ENCODE peak calls at places on chromosomes 12 and 14, in nine cellular contexts. J is adrenal gland; C is activated gamma-delta T cell treated with Interleukin-2 at 50 U/mL for 16 hours; M is dorsolateral prefrontal cortex; D is stimulated activated CD4-positive, alpha-beta T cell treated with anti-CD3 and anti-CD28 coated beads, TNF-alpha, amount 100 ng/mL, for 1 hour; K is cardiac muscle cell; V is COR-L47; F is body of pancreas; Z is iris pigment epithelial cell. N is an unnamed sample.

GRCh38 chr12:13948631-13949030 is 32.8 kb downstream of the GRIN2B start:
- DNase-seq in J (no peak), C (no peak), M (no peak), D (no peak), K (no peak), V (no peak), F (no peak), Z (no peak), N (no peak)

GRCh38 chr14:61460853-61461611 is 139.7 kb downstream of the PRKCH start:
- DNase-seq in J (no peak), C (peak; percentile 43), M (no peak), D (no peak), K (peak; percentile 54), V (peak; percentile 5), F (peak; percentile 21), Z (peak; percentile 45), N (no peak)

GRCh38 chr14:96176811-96177211 is 27.8 kb upstream of the BDKRB2 start:
- DNase-seq in J (no peak), C (no peak), M (no peak), D (no peak), K (no peak), V (no peak), F (no peak), Z (peak; percentile 72), N (no peak)

GRCh38 chr12:6829532-6830220 is 1.5 kb downstream of the P3H3 start:
- DNase-seq in J (no peak), C (no peak), M (no peak), D (no peak), K (peak; percentile 54), V (no peak), F (no peak), Z (no peak), N (peak; percentile 64)

GRCh38 chr12:64351265-64351664 is 39.3 kb downstream of the C12orf56 start:
- DNase-seq in J (no peak), C (no peak), M (no peak), D (no peak), K (no peak), V (no peak), F (no peak), Z (no peak), N (no peak)

GRCh38 chr12:31518680-31519227 is 72.2 kb downstream of the DENND5B start:
- DNase-seq in J (peak; percentile 79), C (no peak), M (no peak), D (no peak), K (peak; percentile 44), V (peak; percentile 69), F (peak; percentile 12), Z (peak; percentile 99), N (no peak)

GRCh38 chr14:102085503-102085902 is 1.3 kb downstream of the HSP90AA1 start:
- DNase-seq in J (no peak), C (no peak), M (peak; percentile 8), D (no peak), K (no peak), V (peak; percentile 40), F (no peak), Z (no peak), N (no peak)

GRCh38 chr14:105078294-105078693 is 13.1 kb upstream of the GPR132 start:
- DNase-seq in J (no peak), C (no peak), M (no peak), D (no peak), K (no peak), V (no peak), F (no peak), Z (no peak), N (no peak)

GRCh38 chr12:103680591-103681065 is 93.6 kb downstream of the STAB2 start:
- DNase-seq in J (no peak), C (no peak), M (no peak), D (no peak), K (peak; percentile 70), V (no peak), F (no peak), Z (no peak), N (no peak)

GRCh38 chr14:105146976-105147700 is 21.4 kb downstream of the JAG2 start:
- DNase-seq in J (no peak), C (no peak), M (peak; percentile 36), D (no peak), K (no peak), V (no peak), F (no peak), Z (no peak), N (no peak)

GRCh38 chr12:92844147-92844763 is 84.8 kb downstream of the EEA1 start:
- DNase-seq in J (no peak), C (no peak), M (no peak), D (no peak), K (no peak), V (no peak), F (no peak), Z (no peak), N (no peak)

GRCh38 chr14:88698651-88699050 is 94.1 kb downstream of the EML5 start:
- DNase-seq in J (no peak), C (no peak), M (no peak), D (no peak), K (no peak), V (no peak), F (no peak), Z (no peak), N (no peak)

GRCh38 chr12:58509116-58509885 is 411.0 kb downstream of the LRIG3 start:
- DNase-seq in J (no peak), C (no peak), M (no peak), D (no peak), K (no peak), V (no peak), F (no peak), Z (peak; percentile 93), N (no peak)

GRCh38 chr12:47403681-47404080 is 302.1 kb downstream of the RPAP3 start:
- DNase-seq in J (no peak), C (no peak), M (no peak), D (no peak), K (no peak), V (no peak), F (no peak), Z (no peak), N (no peak)

GRCh38 chr12:57430117-57430930 is 519 bp downstream of the R3HDM2 start:
- DNase-seq in J (peak; percentile 51), C (peak; percentile 38), M (peak; percentile 63), D (no peak), K (peak; percentile 80), V (peak; percentile 64), F (no peak), Z (peak; percentile 31), N (peak; percentile 72)

GRCh38 chr12:128637616-128638606 is 185.8 kb downstream of the SLC15A4 start:
- DNase-seq in J (no peak), C (no peak), M (no peak), D (no peak), K (no peak), V (no peak), F (no peak), Z (no peak), N (no peak)

GRCh38 chr12:102959391-102959790 is 1.9 kb downstream of the ASCL1 start:
- DNase-seq in J (no peak), C (no peak), M (no peak), D (no peak), K (no peak), V (peak; percentile 29), F (no peak), Z (no peak), N (no peak)

GRCh38 chr12:13530966-13531365 is 334.4 kb downstream of the EMP1 start:
- DNase-seq in J (no peak), C (no peak), M (no peak), D (no peak), K (no peak), V (peak; percentile 56), F (no peak), Z (no peak), N (no peak)

GRCh38 chr12:113248842-113249435 is 27.7 kb downstream of the TPCN1 start:
- DNase-seq in J (no peak), C (no peak), M (no peak), D (no peak), K (no peak), V (no peak), F (no peak), Z (no peak), N (no peak)

GRCh38 chr14:72457641-72458040 is 436.3 kb downstream of the DPF3 start:
- DNase-seq in J (no peak), C (no peak), M (no peak), D (no peak), K (no peak), V (no peak), F (no peak), Z (peak; percentile 86), N (no peak)

GRCh38 chr14:31927348-31927826 is 149.7 kb upstream of the ARHGAP5 start:
- DNase-seq in J (no peak), C (no peak), M (no peak), D (no peak), K (peak; percentile 81), V (no peak), F (no peak), Z (peak; percentile 99), N (no peak)

GRCh38 chr14:74579447-74580274 is 32.4 kb downstream of the LTBP2 start:
- DNase-seq in J (no peak), C (no peak), M (no peak), D (no peak), K (no peak), V (no peak), F (no peak), Z (peak; percentile 96), N (peak; percentile 36)

GRCh38 chr14:104363891-104364760 is 215.4 kb upstream of the C14orf180 start:
- DNase-seq in J (no peak), C (no peak), M (no peak), D (no peak), K (no peak), V (peak; percentile 28), F (peak; percentile 25), Z (no peak), N (no peak)

GRCh38 chr14:103625361-103626095 is 3.5 kb upstream of the KLC1 start:
- DNase-seq in J (no peak), C (peak; percentile 26), M (no peak), D (no peak), K (no peak), V (no peak), F (no peak), Z (no peak), N (peak; percentile 67)

GRCh38 chr14:103522649-103523582 is at the start of gene CKB:
- DNase-seq in J (peak; percentile 76), C (no peak), M (peak; percentile 95), D (no peak), K (peak; percentile 88), V (peak; percentile 94), F (peak; percentile 55), Z (peak; percentile 58), N (peak; percentile 71)

GRCh38 chr12:39435531-39435930 is 7.4 kb downstream of the KIF21A start:
- DNase-seq in J (no peak), C (no peak), M (no peak), D (no peak), K (no peak), V (no peak), F (no peak), Z (no peak), N (no peak)

GRCh38 chr12:96401061-96401871 is 1.0 kb upstream of the CDK17 start:
- DNase-seq in J (peak; percentile 33), C (peak; percentile 23), M (no peak), D (no peak), K (peak; percentile 4), V (peak; percentile 9), F (peak; percentile 31), Z (peak; percentile 89), N (no peak)

GRCh38 chr14:73258845-73259611 is 21.7 kb downstream of the PAPLN start:
- DNase-seq in J (no peak), C (no peak), M (peak; percentile 22), D (no peak), K (no peak), V (no peak), F (no peak), Z (no peak), N (no peak)

GRCh38 chr14:80621701-80622100 is 319.8 kb downstream of the CEP128 start:
- DNase-seq in J (no peak), C (no peak), M (no peak), D (no peak), K (no peak), V (no peak), F (no peak), Z (peak; percentile 91), N (no peak)

GRCh38 chr12:27548301-27549199 is 24.5 kb downstream of the PPFIBP1 start:
- DNase-seq in J (no peak), C (no peak), M (no peak), D (no peak), K (no peak), V (no peak), F (no peak), Z (no peak), N (no peak)

GRCh38 chr14:57287745-57288144 is 19.0 kb downstream of the AP5M1 start:
- DNase-seq in J (no peak), C (no peak), M (no peak), D (no peak), K (peak; percentile 46), V (no peak), F (no peak), Z (no peak), N (no peak)

N was measured in Peyer's patch.